ENCODE peak calls at places on chromosomes 3 and 15, in four cellular contexts. G is GM18507, F is left cardiac atrium, D is hippocampal formation. N is an unnamed sample.

GRCh38 chr3:160451602-160452001 is 2.0 kb upstream of the TRIM59 start:
- DNase-seq in F (no peak), G (no peak), D (no peak), N (no peak)

GRCh38 chr3:28978092-28978491 is 302.8 kb upstream of the RBMS3 start:
- DNase-seq in G (no peak), F (no peak), D (no peak), N (no peak)

GRCh38 chr3:138406606-138407005 is 27.8 kb upstream of the ESYT3 start:
- DNase-seq in D (no peak), F (no peak), G (no peak), N (no peak)

GRCh38 chr15:88990185-88990679 is 77.1 kb upstream of the MFGE8 start:
- DNase-seq in F (no peak), D (no peak), G (no peak), N (no peak)

GRCh38 chr3:126934149-126934548 is 48.8 kb upstream of the PLXNA1 start:
- DNase-seq in G (no peak), F (no peak), D (no peak), N (no peak)

GRCh38 chr15:38696120-38696727 is 131.6 kb upstream of the RASGRP1 start:
- DNase-seq in D (no peak), G (no peak), F (no peak), N (no peak)

GRCh38 chr3:136817448-136817847 is 1.5 kb upstream of the SLC35G2 start:
- DNase-seq in F (no peak), D (no peak), G (no peak), N (no peak)

GRCh38 chr3:66372681-66373350 is 128.0 kb downstream of the LRIG1 start:
- DNase-seq in D (peak), G (no peak), F (peak), N (peak)

GRCh38 chr15:55420171-55420871 is 12.0 kb downstream of the PIERCE2 start:
- DNase-seq in F (no peak), G (no peak), D (no peak), N (no peak)

GRCh38 chr3:146577662-146578061 is 27.5 kb downstream of the PLSCR5 start:
- DNase-seq in D (peak), F (no peak), G (no peak), N (no peak)

GRCh38 chr3:56926513-56927282 is 124.9 kb upstream of the ARHGEF3 start:
- DNase-seq in D (no peak), G (no peak), F (no peak), N (no peak)

GRCh38 chr15:46471096-46471495 is 836.3 kb downstream of the SQOR start:
- DNase-seq in D (no peak), F (no peak), G (no peak), N (no peak)

N was measured in heart right ventricle.